ENCODE peak calls at places on chromosome 4, in six cellular contexts. One of them, this sample, is unnamed.
A peak's percentile ranks its signal among the peaks of the same experiment; 100 is the strongest.

GRCh38 chr4:148109216-148109615 is 333.0 kb downstream of the NR3C2 start:
- DNase-seq in ovary: no peak
- DNase-seq in fibroblast of lung: no peak
- DNase-seq in body of pancreas: no peak
- DNase-seq in lower lobe of right lung: no peak
- DNase-seq in fibroblast of pulmonary artery: no peak
- DNase-seq in this sample: no peak

GRCh38 chr4:10077492-10078335 is 38.9 kb downstream of the WDR1 start:
- DNase-seq in ovary: no peak
- DNase-seq in fibroblast of lung: no peak
- DNase-seq in body of pancreas: peak; percentile 5
- DNase-seq in lower lobe of right lung: peak; percentile 71
- DNase-seq in fibroblast of pulmonary artery: no peak
- DNase-seq in this sample: peak; percentile 67

GRCh38 chr4:184383497-184384055 is 90.8 kb downstream of the IRF2 start:
- DNase-seq in ovary: no peak
- DNase-seq in fibroblast of lung: peak; percentile 96
- DNase-seq in body of pancreas: peak; percentile 49
- DNase-seq in lower lobe of right lung: no peak
- DNase-seq in fibroblast of pulmonary artery: peak; percentile 96
- DNase-seq in this sample: no peak

GRCh38 chr4:139331185-139331584 is 28.9 kb upstream of the NDUFC1 start:
- DNase-seq in ovary: no peak
- DNase-seq in fibroblast of lung: peak; percentile 52
- DNase-seq in body of pancreas: no peak
- DNase-seq in lower lobe of right lung: no peak
- DNase-seq in fibroblast of pulmonary artery: no peak
- DNase-seq in this sample: no peak

GRCh38 chr4:48931459-48931858 is 24.9 kb upstream of the OCIAD2 start:
- DNase-seq in ovary: no peak
- DNase-seq in fibroblast of lung: no peak
- DNase-seq in body of pancreas: no peak
- DNase-seq in lower lobe of right lung: no peak
- DNase-seq in fibroblast of pulmonary artery: no peak
- DNase-seq in this sample: no peak

GRCh38 chr4:86036729-86037128 is 323.1 kb downstream of the MAPK10 start:
- DNase-seq in ovary: no peak
- DNase-seq in fibroblast of lung: peak; percentile 83
- DNase-seq in body of pancreas: no peak
- DNase-seq in lower lobe of right lung: no peak
- DNase-seq in fibroblast of pulmonary artery: peak; percentile 75
- DNase-seq in this sample: no peak

GRCh38 chr4:110610940-110611785 is 11.7 kb downstream of the PITX2 start:
- DNase-seq in ovary: no peak
- DNase-seq in fibroblast of lung: no peak
- DNase-seq in body of pancreas: no peak
- DNase-seq in lower lobe of right lung: no peak
- DNase-seq in fibroblast of pulmonary artery: no peak
- DNase-seq in this sample: no peak

GRCh38 chr4:155639674-155640529 is 26.7 kb upstream of the GUCY1A1 start:
- DNase-seq in ovary: no peak
- DNase-seq in fibroblast of lung: peak; percentile 27
- DNase-seq in body of pancreas: no peak
- DNase-seq in lower lobe of right lung: no peak
- DNase-seq in fibroblast of pulmonary artery: no peak
- DNase-seq in this sample: no peak

DNA sequence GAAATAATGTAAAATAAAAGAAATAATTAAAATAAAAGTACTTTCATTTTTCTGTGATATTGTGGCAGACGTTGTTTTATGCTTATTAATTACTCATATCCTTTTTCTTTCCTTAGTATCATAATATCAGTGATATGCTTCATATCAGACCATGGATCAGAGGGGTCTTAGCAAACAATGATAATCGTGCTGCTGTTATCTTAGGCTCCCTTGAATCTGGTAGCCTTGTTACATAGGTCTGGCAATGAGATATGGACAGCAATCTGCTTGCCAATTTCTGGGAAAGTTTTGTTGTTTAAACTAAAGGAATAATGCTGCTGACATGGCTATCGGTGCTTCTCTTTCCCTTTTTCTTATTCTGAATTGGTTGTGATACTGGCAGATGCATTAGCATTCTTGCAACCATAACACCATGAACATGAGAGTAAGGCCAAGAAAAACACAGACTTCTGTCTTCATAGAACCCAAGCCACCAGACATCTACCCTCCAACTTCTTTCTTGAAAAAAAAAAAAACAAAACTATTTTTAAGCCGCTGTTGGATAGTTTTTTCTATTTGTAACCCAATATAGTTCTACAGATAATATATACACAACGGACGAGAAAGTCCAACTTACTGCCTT is 16.4 kb downstream of the EPHA5 start:
- DNase-seq in ovary: no peak
- DNase-seq in fibroblast of lung: peak; percentile 63
- DNase-seq in body of pancreas: no peak
- DNase-seq in lower lobe of right lung: no peak
- DNase-seq in fibroblast of pulmonary artery: no peak
- DNase-seq in this sample: no peak
- H3K4me3 ChIP-seq in ovary: no peak overlapping the region
- H3K4me3 ChIP-seq in fibroblast of lung: no peak overlapping the region
- H3K4me3 ChIP-seq in body of pancreas: no peak overlapping the region
- H3K4me3 ChIP-seq in lower lobe of right lung: no peak overlapping the region
- H3K4me3 ChIP-seq in fibroblast of pulmonary artery: peak overlapping the region; percentile 22
- H3K4me3 ChIP-seq in this sample: no peak overlapping the region

DNA sequence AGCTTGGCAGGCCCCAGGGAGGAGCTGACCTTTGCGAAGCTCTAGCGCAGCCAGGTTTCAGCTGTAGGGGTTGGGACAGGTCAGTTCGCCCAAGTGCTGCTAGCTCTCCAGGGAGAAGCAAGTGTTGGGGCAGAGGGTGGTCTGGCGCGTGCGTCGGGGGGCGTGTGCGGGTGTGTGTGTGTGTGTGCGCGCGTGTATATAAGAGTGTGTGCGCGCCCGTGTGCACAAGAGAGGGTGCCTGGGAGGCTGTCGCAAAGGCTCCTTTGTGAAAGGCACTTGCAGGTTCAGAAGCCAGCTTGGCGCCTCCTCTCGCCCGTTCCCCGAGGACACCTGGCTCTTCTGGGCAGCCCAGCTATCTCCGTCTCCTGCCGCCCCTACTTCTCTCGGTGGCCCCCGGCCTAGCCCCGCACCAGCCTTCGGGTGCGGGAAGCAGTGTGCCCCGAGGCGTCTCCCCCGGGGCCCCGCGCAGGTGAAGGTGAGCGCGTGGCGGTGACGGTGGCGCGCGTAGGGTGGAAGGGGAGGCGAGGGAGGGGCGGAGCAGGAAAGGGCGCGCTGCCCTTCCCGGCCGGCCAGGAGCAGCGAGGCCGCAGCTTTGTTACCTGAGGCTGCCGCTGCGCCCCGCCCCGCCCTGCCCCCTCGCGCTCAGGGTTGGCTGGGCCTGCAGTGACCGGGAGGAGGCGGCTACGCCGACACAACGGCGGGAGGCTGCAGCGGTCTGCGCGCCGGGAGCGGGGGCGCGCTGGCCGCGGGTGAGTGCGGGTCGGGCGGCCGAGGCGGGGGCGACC is at the start of gene FHDC1:
- DNase-seq in ovary: peak; percentile 28
- DNase-seq in fibroblast of lung: peak; percentile 45
- DNase-seq in body of pancreas: peak; percentile 93
- DNase-seq in lower lobe of right lung: peak; percentile 90
- DNase-seq in fibroblast of pulmonary artery: no peak
- DNase-seq in this sample: peak; percentile 94
- TF ChIP-seq CTCF in ovary: no peak
- TF ChIP-seq CTCF in fibroblast of lung: no peak
- TF ChIP-seq CTCF in body of pancreas: no peak
- TF ChIP-seq CTCF in lower lobe of right lung: no peak
- TF ChIP-seq CTCF in fibroblast of pulmonary artery: no peak
- TF ChIP-seq CTCF in this sample: no peak

GRCh38 chr4:98518555-98519267 is 139.7 kb downstream of the TSPAN5 start:
- DNase-seq in ovary: no peak
- DNase-seq in fibroblast of lung: no peak
- DNase-seq in body of pancreas: no peak
- DNase-seq in lower lobe of right lung: no peak
- DNase-seq in fibroblast of pulmonary artery: no peak
- DNase-seq in this sample: no peak

GRCh38 chr4:98519268-98519993 is 139.0 kb downstream of the TSPAN5 start:
- DNase-seq in ovary: peak; percentile 49
- DNase-seq in fibroblast of lung: peak; percentile 96
- DNase-seq in body of pancreas: no peak
- DNase-seq in lower lobe of right lung: no peak
- DNase-seq in fibroblast of pulmonary artery: peak; percentile 89
- DNase-seq in this sample: no peak

GRCh38 chr4:98522062-98522461 is 136.3 kb downstream of the TSPAN5 start:
- DNase-seq in ovary: no peak
- DNase-seq in fibroblast of lung: no peak
- DNase-seq in body of pancreas: no peak
- DNase-seq in lower lobe of right lung: no peak
- DNase-seq in fibroblast of pulmonary artery: peak; percentile 16
- DNase-seq in this sample: no peak

GRCh38 chr4:98522603-98523395 is 135.6 kb downstream of the TSPAN5 start:
- DNase-seq in ovary: no peak
- DNase-seq in fibroblast of lung: peak; percentile 98
- DNase-seq in body of pancreas: no peak
- DNase-seq in lower lobe of right lung: no peak
- DNase-seq in fibroblast of pulmonary artery: peak; percentile 83
- DNase-seq in this sample: no peak

GRCh38 chr4:98521486-98521885 is 136.9 kb downstream of the TSPAN5 start:
- DNase-seq in ovary: no peak
- DNase-seq in fibroblast of lung: no peak
- DNase-seq in body of pancreas: no peak
- DNase-seq in lower lobe of right lung: no peak
- DNase-seq in fibroblast of pulmonary artery: peak; percentile 22
- DNase-seq in this sample: no peak
- H3K4me3 ChIP-seq in ovary: no peak overlapping the region
- H3K4me3 ChIP-seq in fibroblast of lung: no peak overlapping the region
- H3K4me3 ChIP-seq in body of pancreas: no peak overlapping the region
- H3K4me3 ChIP-seq in lower lobe of right lung: no peak overlapping the region
- H3K4me3 ChIP-seq in fibroblast of pulmonary artery: no peak overlapping the region
- H3K4me3 ChIP-seq in this sample: no peak overlapping the region

DNA sequence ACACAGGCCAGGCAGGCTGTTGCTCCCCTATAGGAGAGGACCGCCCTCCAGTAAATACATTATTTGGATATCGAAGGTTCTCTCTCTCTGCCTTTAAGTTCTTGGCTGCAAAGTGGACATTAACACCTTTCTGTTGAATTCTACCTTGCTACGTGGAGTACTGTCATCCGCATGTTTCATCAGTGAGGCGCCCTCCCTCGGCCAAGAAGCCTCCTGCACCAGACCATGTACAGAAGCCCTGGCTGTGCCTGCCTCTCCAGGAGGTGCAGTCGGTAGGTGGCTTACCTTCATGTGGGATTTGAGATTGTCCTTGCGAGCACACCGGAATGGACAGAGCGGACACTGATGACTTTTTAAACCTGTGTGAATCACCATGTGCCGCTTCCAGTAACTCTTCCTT is 46.7 kb downstream of the ZNF827 start:
- DNase-seq in ovary: no peak
- DNase-seq in fibroblast of lung: no peak
- DNase-seq in body of pancreas: no peak
- DNase-seq in lower lobe of right lung: no peak
- DNase-seq in fibroblast of pulmonary artery: no peak
- DNase-seq in this sample: no peak
- TF ChIP-seq CTCF in ovary: no peak
- TF ChIP-seq CTCF in fibroblast of lung: no peak
- TF ChIP-seq CTCF in body of pancreas: no peak
- TF ChIP-seq CTCF in lower lobe of right lung: no peak
- TF ChIP-seq CTCF in fibroblast of pulmonary artery: no peak
- TF ChIP-seq CTCF in this sample: no peak